ENCODE peak calls at places on chromosomes 7 and 10, in four cellular contexts. G, J, O and U are unnamed samples.
A peak's percentile ranks its signal among the peaks of the same experiment; 100 is the strongest.

GRCh38 chr10:119113805-119114732 is 10.2 kb downstream of the DENND10 start:
- DNase-seq in G (no peak), J (no peak), O (no peak), U (peak; percentile 91)

GRCh38 chr7:69465262-69465661 is 133.0 kb upstream of the AUTS2 start:
- DNase-seq in G (no peak), J (no peak), O (no peak), U (no peak)

GRCh38 chr7:94049615-94050014 is 45.5 kb upstream of the BET1 start:
- DNase-seq in G (no peak), J (no peak), O (no peak), U (no peak)

GRCh38 chr10:97060441-97061084 is 125.2 kb downstream of the SLIT1 start:
- DNase-seq in G (no peak), J (no peak), O (no peak), U (no peak)

GRCh38 chr7:88401009-88401623 is 94.4 kb upstream of the STEAP4 start:
- DNase-seq in G (no peak), J (peak; percentile 13), O (no peak), U (peak; percentile 2)

GRCh38 chr10:92662852-92663251 is 26.9 kb upstream of the HHEX start:
- DNase-seq in G (no peak), J (peak; percentile 14), O (no peak), U (no peak)

GRCh38 chr10:131199646-131200045 is 111.9 kb downstream of the TCERG1L start:
- DNase-seq in G (no peak), J (no peak), O (no peak), U (no peak)

GRCh38 chr10:93288679-93289634 is 193.2 kb downstream of the MYOF start:
- DNase-seq in G (peak; percentile 27), J (peak; percentile 72), O (no peak), U (peak; percentile 53)

GRCh38 chr10:132884691-132885271 is 57.6 kb downstream of the CFAP46 start:
- DNase-seq in G (no peak), J (no peak), O (no peak), U (no peak)

GRCh38 chr10:133245439-133246235 is 8.0 kb downstream of the VENTX start:
- DNase-seq in G (no peak), J (peak; percentile 86), O (no peak), U (no peak)

GRCh38 chr10:57898231-57898630 is 369.5 kb downstream of the IPMK start:
- DNase-seq in G (no peak), J (no peak), O (no peak), U (no peak)

GRCh38 chr7:108448777-108449576 is 7.3 kb downstream of the NRCAM start:
- DNase-seq in G (no peak), J (no peak), O (no peak), U (no peak)

GRCh38 chr10:132465889-132466519 is 69.0 kb downstream of the PWWP2B start:
- DNase-seq in G (no peak), J (no peak), O (no peak), U (no peak)

GRCh38 chr10:92572362-92573090 is 1.4 kb downstream of the IDE start:
- DNase-seq in G (no peak), J (no peak), O (no peak), U (no peak)

GRCh38 chr7:43584200-43584586 is 1.3 kb downstream of the STK17A start:
- DNase-seq in G (no peak), J (no peak), O (no peak), U (peak; percentile 88)
- TF ChIP-seq POLR2AphosphoS5 in G (no peak), J (no peak), O (peak; percentile 0), U (peak; percentile 34)

GRCh38 chr10:5894873-5895272 is 4.8 kb downstream of the FBH1 start:
- DNase-seq in G (no peak), J (peak; percentile 67), O (no peak), U (no peak)

GRCh38 chr10:5895365-5895764 is 5.3 kb downstream of the FBH1 start:
- DNase-seq in G (no peak), J (no peak), O (no peak), U (no peak)

GRCh38 chr10:5894458-5894857 is 4.4 kb downstream of the FBH1 start:
- DNase-seq in G (no peak), J (no peak), O (no peak), U (no peak)

GRCh38 chr10:5892007-5892406 is 2.0 kb downstream of the FBH1 start:
- DNase-seq in G (no peak), J (no peak), O (no peak), U (no peak)

GRCh38 chr10:5893321-5893720 is 3.3 kb downstream of the FBH1 start:
- DNase-seq in G (no peak), J (no peak), O (no peak), U (no peak)
- TF ChIP-seq SPI1 in G (no peak), J (no peak), O (no peak), U (no peak)

GRCh38 chr7:110595694-110596093 is 495.2 kb upstream of the LRRN3 start:
- DNase-seq in G (no peak), J (no peak), O (no peak), U (no peak)
- TF ChIP-seq POLR2AphosphoS5 in G (no peak), J (no peak), O (no peak), U (no peak)

GRCh38 chr7:101923276-101923985 is 106.0 kb downstream of the CUX1 start:
- DNase-seq in G (no peak), J (no peak), O (no peak), U (no peak)
- TF ChIP-seq SPI1 in G (no peak), J (no peak), O (no peak), U (no peak)

GRCh38 chr7:158369290-158369689 is 218.3 kb downstream of the PTPRN2 start:
- DNase-seq in G (no peak), J (no peak), O (no peak), U (no peak)
- TF ChIP-seq POLR2AphosphoS5 in G (no peak), J (no peak), O (no peak), U (no peak)

GRCh38 chr10:69497235-69497561 is 45.9 kb downstream of the TSPAN15 start:
- DNase-seq in G (no peak), J (no peak), O (no peak), U (no peak)
- TF ChIP-seq SPI1 in G (no peak), J (no peak), O (no peak), U (no peak)